ENCODE peak calls at places on chromosomes 7 and 10, in six cellular contexts. M is brain microvascular endothelial cell, W is uterus, K is mucosa of descending colon, P is WTC11, R is H9. D is an unnamed sample.

GRCh38 chr10:132192991-132193670 is 6.4 kb downstream of the DPYSL4 start:
- DNase-seq in M (no peak), W (no peak), K (no peak), P (no peak), R (no peak), D (no peak)

GRCh38 chr10:117168135-117168674 is 29.1 kb upstream of the KCNK18 start:
- DNase-seq in M (no peak), W (no peak), K (peak), P (peak), R (peak), D (peak)

GRCh38 chr10:24350111-24350921 is 141.4 kb downstream of the KIAA1217 start:
- DNase-seq in M (peak), W (no peak), K (no peak), P (no peak), R (no peak), D (no peak)

GRCh38 chr10:123081896-123082295 is 53.9 kb upstream of the HMX3 start:
- DNase-seq in M (no peak), W (no peak), K (no peak), P (no peak), R (no peak), D (no peak)

GRCh38 chr7:81606078-81606863 is 163.6 kb downstream of the HGF start:
- DNase-seq in M (no peak), W (no peak), K (no peak), P (no peak), R (no peak), D (no peak)

GRCh38 chr10:59709472-59710125 is at the start of gene SLC16A9:
- DNase-seq in M (peak), W (peak), K (peak), P (peak), R (peak), D (peak)

GRCh38 chr7:128200376-128200775 is 40.7 kb upstream of the LEP start:
- DNase-seq in M (no peak), W (no peak), K (no peak), P (no peak), R (peak), D (no peak)

GRCh38 chr7:108875139-108875538 is 305.5 kb downstream of the DNAJB9 start:
- DNase-seq in M (peak), W (no peak), K (no peak), P (peak), R (peak), D (no peak)

GRCh38 chr7:39306028-39306570 is 260.1 kb upstream of the YAE1 start:
- DNase-seq in M (no peak), W (no peak), K (no peak), P (no peak), R (no peak), D (no peak)

GRCh38 chr10:101716891-101717659 is 22.1 kb upstream of the FBXW4 start:
- DNase-seq in M (no peak), W (no peak), K (no peak), P (no peak), R (no peak), D (no peak)

GRCh38 chr10:125823663-125824251 is 411 bp downstream of the BCCIP start:
- DNase-seq in M (no peak), W (no peak), K (peak), P (no peak), R (no peak), D (no peak)

GRCh38 chr10:68133553-68133952 is 24.3 kb downstream of the MYPN start:
- DNase-seq in M (no peak), W (no peak), K (no peak), P (no peak), R (no peak), D (no peak)

GRCh38 chr7:29377718-29378117 is 183.1 kb downstream of the CHN2 start:
- DNase-seq in M (no peak), W (no peak), K (peak), P (no peak), R (no peak), D (no peak)

GRCh38 chr7:78112488-78112887 is 313.9 kb downstream of the PHTF2 start:
- DNase-seq in M (no peak), W (no peak), K (no peak), P (no peak), R (no peak), D (no peak)

GRCh38 chr10:112435013-112435619 is 11.6 kb downstream of the ZDHHC6 start:
- DNase-seq in M (no peak), W (no peak), K (no peak), P (no peak), R (no peak), D (no peak)
- TF ChIP-seq CTCF in M (peak), W (no peak), K (no peak), P (no peak), R (peak), D (peak)

DNA sequence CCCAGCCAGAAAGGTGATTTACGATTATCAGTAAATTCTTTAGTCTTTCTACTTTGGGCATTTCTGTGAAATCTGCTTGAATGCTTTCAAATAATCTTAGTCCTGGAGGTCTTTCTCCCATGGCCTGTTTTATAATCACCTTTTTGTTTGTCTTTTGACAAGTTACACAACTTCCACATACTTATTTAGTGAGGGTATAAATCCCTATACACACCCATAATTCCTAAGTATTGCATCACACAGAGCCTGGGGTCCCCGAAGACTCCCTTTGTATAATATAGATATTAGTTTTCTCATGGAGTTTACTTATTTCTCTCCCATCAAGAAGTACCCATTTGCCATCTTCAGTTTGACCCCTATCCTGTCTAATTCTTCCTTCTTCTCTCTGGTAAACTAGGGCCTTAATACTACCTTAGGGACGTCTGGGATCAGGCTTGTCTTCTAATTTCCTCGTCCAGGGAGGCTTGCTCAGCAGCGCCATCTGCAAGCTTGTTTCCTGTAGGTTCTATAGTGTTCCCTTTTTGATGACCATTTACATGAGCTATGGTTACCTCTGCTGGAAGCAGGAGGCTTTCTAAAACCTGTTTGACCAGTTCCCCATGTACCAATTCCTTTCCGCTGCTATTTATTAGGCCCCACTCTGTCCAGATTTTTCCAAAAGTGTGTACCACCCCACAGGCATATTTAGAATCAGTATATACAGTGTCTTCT is 8.1 kb downstream of the DNAH11 start:
- DNase-seq in M (no peak), W (no peak), K (no peak), P (peak), R (peak), D (no peak)
- TF ChIP-seq CTCF in M (no peak), W (no peak), K (no peak), P (no peak), R (peak), D (no peak)

GRCh38 chr10:98308602-98309365 is 40.8 kb upstream of the LOXL4 start:
- DNase-seq in M (no peak), W (no peak), K (no peak), P (no peak), R (no peak), D (no peak)
- TF ChIP-seq CTCF in M (no peak), W (no peak), K (no peak), P (no peak), R (no peak), D (no peak)

GRCh38 chr7:36207451-36208291 is 54.6 kb downstream of the EEPD1 start:
- DNase-seq in M (peak), W (no peak), K (peak), P (no peak), R (no peak), D (no peak)
- TF ChIP-seq CTCF in M (peak), W (no peak), K (no peak), P (no peak), R (peak), D (no peak)

GRCh38 chr10:15262036-15262713 is 93.7 kb upstream of the NMT2 start:
- DNase-seq in M (no peak), W (no peak), K (peak), P (no peak), R (no peak), D (no peak)
- TF ChIP-seq CTCF in M (peak), W (peak), K (peak), P (no peak), R (peak), D (no peak)

DNA sequence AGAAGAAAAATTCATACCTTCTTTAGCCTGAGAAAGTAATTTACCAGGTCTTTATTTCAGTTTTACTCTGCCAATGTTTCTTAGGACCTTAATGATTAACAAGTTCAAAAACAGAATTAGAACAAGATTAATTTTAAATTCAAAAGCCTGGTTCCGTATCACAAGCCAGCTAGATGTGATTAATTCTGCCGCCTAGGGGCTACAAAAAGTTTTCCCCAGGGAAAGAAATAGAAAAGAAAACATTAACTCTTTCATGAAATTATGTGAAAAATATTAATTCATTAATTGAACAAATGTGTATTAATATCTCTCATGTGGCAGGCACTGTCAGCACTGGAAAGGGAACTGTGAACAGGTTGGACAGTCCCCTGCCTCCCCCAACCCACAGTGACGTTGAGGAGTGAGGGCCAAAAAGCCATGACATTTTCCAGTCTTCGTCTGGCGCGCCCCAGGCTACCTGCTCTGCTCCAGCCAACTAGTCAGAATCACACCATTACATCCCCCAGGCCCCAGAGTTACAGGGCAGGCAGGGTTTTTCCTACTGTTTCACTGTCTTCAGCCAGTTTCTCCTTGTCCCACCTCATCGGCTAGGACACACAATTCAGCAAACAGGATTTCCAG is 20.1 kb downstream of the TMEM176A start:
- DNase-seq in M (no peak), W (no peak), K (no peak), P (no peak), R (no peak), D (no peak)
- TF ChIP-seq CTCF in M (no peak), W (no peak), K (no peak), P (no peak), R (no peak), D (no peak)

GRCh38 chr10:94439275-94439861 is 37.0 kb downstream of the TBC1D12 start:
- DNase-seq in M (no peak), W (no peak), K (no peak), P (peak), R (peak), D (no peak)
- TF ChIP-seq CTCF in M (peak), W (no peak), K (no peak), P (no peak), R (no peak), D (no peak)

DNA sequence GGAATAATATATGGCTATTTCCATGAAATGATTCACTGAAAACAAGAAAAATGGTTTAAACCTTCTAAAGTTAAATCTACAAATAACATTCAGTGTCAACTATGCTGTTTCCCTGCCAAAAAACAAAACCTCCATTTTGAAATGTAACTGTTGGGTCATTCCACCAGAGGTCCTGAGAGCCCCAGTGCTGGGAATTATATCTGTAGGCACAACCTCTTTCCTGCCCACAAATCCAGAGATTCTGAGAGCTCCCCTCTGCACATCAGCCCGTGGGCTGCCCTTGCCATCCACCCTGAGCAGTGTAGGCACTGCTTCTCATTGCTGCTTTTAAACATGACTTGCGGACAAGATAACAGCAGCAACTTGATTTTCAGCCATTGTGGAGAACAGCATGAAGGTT is 198.6 kb downstream of the TMEM178B start:
- DNase-seq in M (no peak), W (no peak), K (no peak), P (no peak), R (no peak), D (no peak)
- TF ChIP-seq CTCF in M (no peak), W (no peak), K (no peak), P (peak), R (peak), D (no peak)

DNA sequence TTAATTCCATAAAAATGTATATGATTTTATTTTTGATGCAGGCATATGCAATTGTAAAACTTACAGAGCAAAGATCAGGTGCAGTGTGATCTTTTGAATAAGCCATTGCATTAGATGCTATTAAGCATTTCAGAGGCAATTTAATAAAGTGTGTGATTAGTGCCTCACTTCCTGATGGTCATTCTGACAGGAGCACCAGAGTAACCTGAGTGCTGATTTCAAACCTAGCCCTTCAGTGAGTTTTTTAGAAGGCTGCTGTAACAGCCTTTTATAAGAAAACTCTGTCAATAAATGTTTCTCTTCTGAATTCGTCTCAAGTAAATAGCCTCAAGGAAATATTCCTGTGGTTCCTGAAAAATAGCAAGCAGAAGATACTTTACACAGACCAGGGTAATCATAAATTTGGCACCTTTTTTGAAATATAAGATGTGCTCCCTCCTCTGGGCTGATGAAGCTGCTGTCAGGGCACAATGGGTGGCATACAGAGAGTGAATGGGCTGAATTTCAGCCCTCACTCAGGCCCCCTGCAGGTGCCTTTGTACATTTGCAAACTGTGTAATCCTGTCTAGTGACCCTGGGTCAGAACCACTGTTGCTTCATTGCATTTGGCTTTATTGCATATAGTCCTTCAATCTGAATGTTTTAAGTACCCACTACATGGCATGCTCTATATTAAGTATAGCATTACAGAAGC is 193.7 kb upstream of the CSTF2T start:
- DNase-seq in M (peak), W (no peak), K (no peak), P (peak), R (peak), D (no peak)
- TF ChIP-seq CTCF in M (peak), W (no peak), K (no peak), P (no peak), R (peak), D (peak)

D was measured in type B pancreatic cell.